ENCODE peak calls at places on chromosomes 16 and 17, in ten cellular contexts. F, N, Y, E, G, W, B, X, K and T are unnamed samples.

GRCh38 chr16:27742333-27742732 is 192.4 kb downstream of the KATNIP start:
- DNase-seq in B (no peak), N (no peak), E (no peak), X (no peak), F (no peak), Y (no peak), K (no peak), W (no peak), G (no peak), T (peak)

GRCh38 chr16:85582177-85582888 is 30.8 kb upstream of the GSE1 start:
- DNase-seq in Y (no peak), W (no peak), B (no peak), K (no peak), E (no peak), G (no peak), N (peak), F (no peak), X (no peak), T (no peak)

GRCh38 chr17:44308865-44309264 is 464 bp downstream of the RUNDC3A start:
- DNase-seq in B (no peak), W (no peak), X (no peak), Y (no peak), G (no peak), F (no peak), N (no peak), K (no peak), E (no peak), T (no peak)

GRCh38 chr17:77465358-77466041 is 324.7 kb downstream of the SEC14L1 start:
- DNase-seq in W (peak), F (peak), K (no peak), Y (no peak), E (no peak), X (peak), B (peak), G (no peak), N (peak), T (no peak)

GRCh38 chr17:27846042-27846655 is 45.8 kb upstream of the NOS2 start:
- DNase-seq in X (no peak), Y (no peak), G (no peak), B (peak), N (no peak), E (no peak), K (no peak), W (no peak), F (no peak), T (no peak)

GRCh38 chr17:69853533-69854262 is 221.3 kb upstream of the KCNJ16 start:
- DNase-seq in G (no peak), B (no peak), K (no peak), N (no peak), Y (no peak), E (no peak), X (no peak), W (no peak), F (no peak), T (no peak)

GRCh38 chr16:68436581-68436980 is 11.7 kb downstream of the SMPD3 start:
- DNase-seq in F (no peak), X (no peak), B (peak), N (peak), Y (no peak), G (no peak), K (peak), E (no peak), W (peak), T (no peak)

GRCh38 chr16:9007177-9007794 is 43.6 kb upstream of the USP7 start:
- DNase-seq in B (no peak), Y (peak), F (no peak), K (no peak), G (no peak), W (no peak), N (peak), X (no peak), E (no peak), T (no peak)

GRCh38 chr16:4597174-4597573 is 17.5 kb downstream of the UBALD1 start:
- DNase-seq in B (peak), W (no peak), Y (no peak), X (no peak), K (no peak), E (no peak), N (no peak), G (no peak), F (no peak), T (peak)

GRCh38 chr16:4744758-4745569 is 10.6 kb downstream of the DNAAF8 start:
- DNase-seq in E (no peak), X (no peak), K (no peak), Y (no peak), W (no peak), N (no peak), B (peak), G (no peak), F (no peak), T (no peak)

GRCh38 chr17:57930239-57930638 is 25.0 kb downstream of the CUEDC1 start:
- DNase-seq in N (no peak), Y (no peak), E (no peak), F (no peak), K (no peak), X (no peak), B (no peak), W (no peak), G (no peak), T (no peak)

GRCh38 chr17:82372063-82372590 is 562 bp downstream of the UTS2R start:
- DNase-seq in N (no peak), G (no peak), E (no peak), W (no peak), X (no peak), F (no peak), K (no peak), Y (no peak), B (no peak), T (no peak)

GRCh38 chr17:561118-561517 is 153.5 kb downstream of the VPS53 start:
- DNase-seq in W (no peak), N (no peak), E (no peak), B (no peak), Y (peak), F (no peak), X (no peak), K (no peak), G (no peak), T (peak)

GRCh38 chr17:56608941-56609340 is 15.4 kb downstream of the NOG start:
- DNase-seq in F (no peak), W (no peak), N (no peak), Y (no peak), X (no peak), K (no peak), E (no peak), B (no peak), G (no peak), T (no peak)

GRCh38 chr16:80084614-80085013 is 456.2 kb upstream of the DYNLRB2 start:
- DNase-seq in E (peak), F (no peak), X (no peak), B (peak), N (peak), K (no peak), W (peak), G (peak), Y (no peak), T (peak)

GRCh38 chr17:59383893-59384292 is 52.4 kb downstream of the YPEL2 start:
- DNase-seq in W (no peak), N (no peak), E (no peak), K (no peak), Y (no peak), B (no peak), X (no peak), F (no peak), G (no peak), T (no peak)

GRCh38 chr17:61394630-61395408 is 4.8 kb upstream of the TBX2 start:
- DNase-seq in B (no peak), E (no peak), X (peak), F (no peak), N (no peak), G (no peak), K (no peak), Y (no peak), W (no peak), T (no peak)

GRCh38 chr17:82357394-82357793 is 1.7 kb upstream of the TEX19 start:
- DNase-seq in K (no peak), X (no peak), B (no peak), Y (no peak), N (no peak), W (no peak), G (no peak), F (no peak), E (no peak), T (no peak)

GRCh38 chr16:4749700-4750257 is 15.4 kb downstream of the DNAAF8 start:
- DNase-seq in E (no peak), X (no peak), N (no peak), Y (no peak), F (no peak), K (no peak), W (no peak), G (no peak), B (no peak), T (no peak)

GRCh38 chr17:3773511-3773910 is 27.5 kb downstream of the ITGAE start:
- DNase-seq in W (no peak), K (no peak), B (no peak), E (no peak), Y (peak), X (no peak), G (no peak), N (no peak), F (no peak), T (peak)

GRCh38 chr16:11799509-11800384 is 2.7 kb upstream of the ZC3H7A start:
- DNase-seq in G (no peak), Y (no peak), F (peak), B (no peak), N (no peak), X (peak), K (no peak), W (no peak), E (no peak), T (no peak)

DNA sequence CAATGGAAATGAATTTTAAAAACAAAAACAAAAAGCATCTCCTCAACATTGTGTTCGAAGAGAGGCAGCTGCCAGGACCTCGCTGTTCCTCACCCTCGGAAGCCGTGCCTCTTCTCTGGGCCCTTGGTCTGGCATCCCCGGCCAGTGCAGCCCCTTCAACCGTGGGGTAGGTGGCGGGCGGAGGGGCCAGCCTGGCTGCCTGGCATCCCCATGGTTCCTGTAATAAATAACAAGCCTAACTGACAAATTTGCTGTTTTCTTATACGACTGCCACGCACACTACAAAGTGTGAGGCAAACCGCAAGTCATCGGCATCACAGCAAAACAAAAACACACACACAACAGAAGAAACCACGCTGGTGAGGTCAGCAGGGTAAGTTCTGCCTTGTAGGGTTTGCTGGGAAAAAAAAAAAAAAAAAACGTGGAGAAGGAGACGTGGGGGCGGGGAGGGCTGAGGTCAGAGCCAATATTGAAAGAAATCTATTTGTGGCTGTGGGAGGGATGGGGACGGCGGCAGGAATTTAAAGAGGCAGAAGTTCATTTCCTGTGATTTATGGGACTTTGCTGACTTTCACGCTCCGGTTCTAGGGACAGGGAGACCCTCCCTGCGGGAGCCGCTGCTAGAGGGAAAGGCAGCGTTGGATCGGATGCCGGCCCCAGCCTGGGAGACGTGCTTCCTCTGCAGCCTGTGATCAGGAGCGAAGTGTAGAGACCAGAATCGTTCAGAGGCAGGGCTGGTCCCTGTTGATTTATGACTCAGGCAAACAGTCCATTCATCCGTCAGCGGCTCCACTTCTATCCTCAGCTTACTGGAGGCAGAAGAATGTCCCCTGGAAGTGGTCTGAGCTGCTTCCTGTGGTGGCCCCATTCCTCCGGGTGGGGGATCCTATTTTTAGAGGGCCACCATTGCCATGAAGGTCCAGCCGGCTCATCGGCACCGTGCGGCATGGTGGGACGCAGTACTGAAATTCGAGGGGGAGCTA is 162.8 kb downstream of the FOXL1 start:
- DNase-seq in G (no peak), N (peak), F (no peak), Y (no peak), X (peak), E (no peak), K (no peak), B (peak), W (peak), T (peak)
- TF ChIP-seq CTCF in G (no peak), N (no peak), F (no peak), Y (no peak), X (no peak), E (no peak), K (no peak), B (no peak), W (no peak), T (no peak)

DNA sequence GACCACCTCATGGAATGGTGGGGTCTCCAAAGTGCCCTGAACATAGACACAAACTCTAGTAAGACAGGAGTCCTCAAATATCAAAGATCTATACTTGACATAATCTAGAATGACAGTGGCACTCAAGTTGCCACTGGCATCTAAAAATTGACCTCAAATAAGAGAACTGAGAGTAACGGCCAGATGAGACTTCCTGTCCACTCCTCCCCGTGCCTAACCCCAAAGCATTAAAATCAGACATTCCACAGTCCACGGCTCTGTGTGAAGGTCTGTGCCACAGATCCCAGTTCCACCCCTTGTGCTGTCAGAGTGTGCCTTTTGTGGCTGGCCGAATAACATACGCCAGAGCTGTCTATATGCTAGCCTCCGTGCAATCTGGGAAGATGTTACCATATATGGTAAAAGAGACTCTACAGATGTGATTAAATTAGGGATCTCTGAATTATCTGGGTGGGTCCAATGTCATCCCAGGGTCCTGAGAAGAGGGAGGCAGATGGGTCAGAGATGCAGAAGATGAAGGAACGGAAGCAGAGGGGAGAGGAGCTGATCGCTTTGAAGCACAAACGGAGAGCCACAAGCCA is 21.0 kb upstream of the EVPL start:
- DNase-seq in E (no peak), N (no peak), X (no peak), B (no peak), G (no peak), K (no peak), F (peak), W (no peak), Y (no peak), T (no peak)
- H3K27ac ChIP-seq in E (no peak), N (no peak), X (no peak), B (no peak), G (no peak), K (no peak), F (no peak), W (no peak), Y (no peak), T (no peak)

GRCh38 chr16:22141746-22142145 is 20.6 kb upstream of the SDR42E2 start:
- DNase-seq in K (peak), W (peak), X (no peak), N (peak), B (peak), G (no peak), E (no peak), Y (no peak), F (no peak), T (peak)
- TF ChIP-seq CTCF in K (no peak), W (peak), X (no peak), N (peak), B (peak), G (no peak), E (peak), Y (peak), F (peak), T (no peak)

GRCh38 chr16:89602952-89603590 is 10.4 kb upstream of the DPEP1 start:
- DNase-seq in E (no peak), W (no peak), N (no peak), X (no peak), B (no peak), F (no peak), G (no peak), K (no peak), Y (no peak), T (no peak)
- H3K27ac ChIP-seq in E (no peak), W (no peak), N (no peak), X (no peak), B (no peak), F (no peak), G (no peak), K (no peak), Y (peak), T (peak)

GRCh38 chr16:2386990-2387389 is 42.3 kb upstream of the CCNF start:
- DNase-seq in Y (no peak), N (no peak), F (no peak), K (peak), W (peak), B (peak), E (no peak), G (no peak), X (no peak), T (no peak)
- TF ChIP-seq CTCF in Y (peak), N (no peak), F (no peak), K (no peak), W (peak), B (peak), E (peak), G (no peak), X (no peak), T (no peak)

GRCh38 chr16:88533945-88534641 is 36.1 kb upstream of the ZC3H18 start:
- DNase-seq in W (peak), N (peak), E (peak), B (peak), Y (no peak), K (peak), X (peak), F (peak), G (no peak), T (peak)
- H3K27ac ChIP-seq in W (no peak), N (peak), E (no peak), B (no peak), Y (no peak), K (peak), X (peak), F (peak), G (peak), T (peak)

GRCh38 chr17:17784599-17785264 is 52.1 kb downstream of the SREBF1 start:
- DNase-seq in N (peak), W (peak), G (no peak), B (peak), K (no peak), E (no peak), X (no peak), F (no peak), Y (no peak), T (no peak)
- TF ChIP-seq CTCF in N (peak), W (peak), G (peak), B (peak), K (no peak), E (peak), X (no peak), F (no peak), Y (peak), T (no peak)

GRCh38 chr17:18971801-18972200 is 19.8 kb downstream of the SLC5A10 start:
- DNase-seq in X (no peak), K (no peak), N (no peak), W (no peak), B (no peak), G (no peak), Y (no peak), E (no peak), F (no peak), T (no peak)
- H3K27ac ChIP-seq in X (no peak), K (no peak), N (no peak), W (no peak), B (no peak), G (no peak), Y (no peak), E (no peak), F (no peak), T (peak)

GRCh38 chr17:34442387-34443111 is 79.5 kb upstream of the CCL1 start:
- DNase-seq in G (no peak), K (no peak), Y (no peak), X (no peak), B (no peak), W (no peak), F (no peak), N (no peak), E (no peak), T (no peak)

GRCh38 chr17:34447406-34447805 is 84.4 kb upstream of the CCL1 start:
- DNase-seq in N (no peak), X (no peak), E (no peak), Y (no peak), K (no peak), W (no peak), B (no peak), F (no peak), G (peak), T (no peak)

GRCh38 chr17:34445145-34445544 is 82.1 kb upstream of the CCL1 start:
- DNase-seq in Y (no peak), N (no peak), B (no peak), F (no peak), X (no peak), W (no peak), G (no peak), E (no peak), K (no peak), T (no peak)

GRCh38 chr17:34443832-34444469 is 80.9 kb upstream of the CCL1 start:
- DNase-seq in X (no peak), K (no peak), E (no peak), W (peak), Y (no peak), G (no peak), B (peak), F (no peak), N (no peak), T (peak)
- TF ChIP-seq CTCF in X (no peak), K (peak), E (peak), W (peak), Y (no peak), G (peak), B (peak), F (no peak), N (no peak), T (no peak)